ENCODE peak calls at places on chromosomes 7 and 10, in five cellular contexts. One of them, this sample, is unnamed.

GRCh38 chr7:143849785-143850479 is 52.0 kb downstream of the TCAF1 start:
- DNase-seq in posterior vena cava: no peak
- DNase-seq in GDM1: no peak
- DNase-seq in HS-5: no peak
- DNase-seq in NCI-H1092 treated with DMSO at 0.1 percent for 48 hours: no peak
- DNase-seq in this sample: no peak

GRCh38 chr7:16646427-16647081 is 573 bp downstream of the BZW2 start:
- DNase-seq in NCI-H1092 treated with DMSO at 0.1 percent for 48 hours: peak
- DNase-seq in GDM1: no peak
- DNase-seq in posterior vena cava: no peak
- DNase-seq in HS-5: peak
- DNase-seq in this sample: no peak

GRCh38 chr7:7175075-7175695 is 7.2 kb upstream of the C1GALT1 start:
- DNase-seq in GDM1: no peak
- DNase-seq in NCI-H1092 treated with DMSO at 0.1 percent for 48 hours: no peak
- DNase-seq in HS-5: no peak
- DNase-seq in posterior vena cava: no peak
- DNase-seq in this sample: no peak

GRCh38 chr10:331186-331585 is 195.9 kb downstream of the ZMYND11 start:
- DNase-seq in GDM1: no peak
- DNase-seq in posterior vena cava: no peak
- DNase-seq in HS-5: no peak
- DNase-seq in NCI-H1092 treated with DMSO at 0.1 percent for 48 hours: no peak
- DNase-seq in this sample: no peak

GRCh38 chr7:6221340-6222319 is 50.8 kb downstream of the CYTH3 start:
- DNase-seq in NCI-H1092 treated with DMSO at 0.1 percent for 48 hours: no peak
- DNase-seq in posterior vena cava: no peak
- DNase-seq in HS-5: peak
- DNase-seq in GDM1: no peak
- DNase-seq in this sample: no peak

GRCh38 chr7:66307591-66308215 is 102.6 kb downstream of the TPST1 start:
- DNase-seq in GDM1: no peak
- DNase-seq in NCI-H1092 treated with DMSO at 0.1 percent for 48 hours: no peak
- DNase-seq in posterior vena cava: no peak
- DNase-seq in HS-5: no peak
- DNase-seq in this sample: no peak

GRCh38 chr10:75926763-75927162 is 495.3 kb downstream of the LRMDA start:
- DNase-seq in HS-5: no peak
- DNase-seq in GDM1: no peak
- DNase-seq in posterior vena cava: peak
- DNase-seq in NCI-H1092 treated with DMSO at 0.1 percent for 48 hours: no peak
- DNase-seq in this sample: no peak

GRCh38 chr10:27542812-27543211 is 38.7 kb downstream of the RAB18 start:
- DNase-seq in GDM1: no peak
- DNase-seq in posterior vena cava: no peak
- DNase-seq in HS-5: no peak
- DNase-seq in NCI-H1092 treated with DMSO at 0.1 percent for 48 hours: no peak
- DNase-seq in this sample: peak

GRCh38 chr10:107415446-107415845 is 250.9 kb upstream of the SORCS1 start:
- DNase-seq in posterior vena cava: no peak
- DNase-seq in NCI-H1092 treated with DMSO at 0.1 percent for 48 hours: no peak
- DNase-seq in HS-5: no peak
- DNase-seq in GDM1: no peak
- DNase-seq in this sample: no peak

GRCh38 chr10:109732254-109732653 is 191.1 kb downstream of the XPNPEP1 start:
- DNase-seq in NCI-H1092 treated with DMSO at 0.1 percent for 48 hours: no peak
- DNase-seq in HS-5: no peak
- DNase-seq in posterior vena cava: no peak
- DNase-seq in GDM1: no peak
- DNase-seq in this sample: no peak

GRCh38 chr10:104638861-104639594 is 2.1 kb upstream of the SORCS3 start:
- DNase-seq in posterior vena cava: no peak
- DNase-seq in HS-5: no peak
- DNase-seq in GDM1: no peak
- DNase-seq in NCI-H1092 treated with DMSO at 0.1 percent for 48 hours: no peak
- DNase-seq in this sample: no peak

GRCh38 chr7:136046548-136046947 is 69.4 kb upstream of the MTPN start:
- DNase-seq in HS-5: no peak
- DNase-seq in GDM1: no peak
- DNase-seq in NCI-H1092 treated with DMSO at 0.1 percent for 48 hours: no peak
- DNase-seq in posterior vena cava: no peak
- DNase-seq in this sample: no peak

GRCh38 chr7:98779800-98780199 is 90.0 kb downstream of the TMEM130 start:
- DNase-seq in NCI-H1092 treated with DMSO at 0.1 percent for 48 hours: no peak
- DNase-seq in posterior vena cava: no peak
- DNase-seq in GDM1: no peak
- DNase-seq in HS-5: no peak
- DNase-seq in this sample: no peak

GRCh38 chr10:79562135-79562756 is 2.0 kb upstream of the SFTPA2 start:
- DNase-seq in GDM1: no peak
- DNase-seq in posterior vena cava: peak
- DNase-seq in NCI-H1092 treated with DMSO at 0.1 percent for 48 hours: peak
- DNase-seq in HS-5: peak
- DNase-seq in this sample: peak

GRCh38 chr10:34254596-34254995 is 560.5 kb downstream of the PARD3 start:
- DNase-seq in posterior vena cava: no peak
- DNase-seq in NCI-H1092 treated with DMSO at 0.1 percent for 48 hours: no peak
- DNase-seq in HS-5: peak
- DNase-seq in GDM1: peak
- DNase-seq in this sample: no peak

GRCh38 chr10:61845950-61846268 is 55.6 kb upstream of the ARID5B start:
- DNase-seq in posterior vena cava: no peak
- DNase-seq in HS-5: no peak
- DNase-seq in NCI-H1092 treated with DMSO at 0.1 percent for 48 hours: no peak
- DNase-seq in GDM1: no peak
- DNase-seq in this sample: no peak

GRCh38 chr10:34766256-34766580 is 48.9 kb downstream of the PARD3 start:
- DNase-seq in GDM1: no peak
- DNase-seq in NCI-H1092 treated with DMSO at 0.1 percent for 48 hours: peak
- DNase-seq in HS-5: no peak
- DNase-seq in posterior vena cava: no peak
- DNase-seq in this sample: no peak

GRCh38 chr10:37754538-37755323 is 102.7 kb downstream of the ZNF248 start:
- DNase-seq in posterior vena cava: no peak
- DNase-seq in HS-5: no peak
- DNase-seq in GDM1: peak
- DNase-seq in NCI-H1092 treated with DMSO at 0.1 percent for 48 hours: peak
- DNase-seq in this sample: no peak

GRCh38 chr7:118872568-118872967 is 648.1 kb downstream of the ANKRD7 start:
- DNase-seq in GDM1: no peak
- DNase-seq in NCI-H1092 treated with DMSO at 0.1 percent for 48 hours: peak
- DNase-seq in HS-5: no peak
- DNase-seq in posterior vena cava: no peak
- DNase-seq in this sample: no peak

GRCh38 chr10:68105820-68106219 is 3.5 kb upstream of the MYPN start:
- DNase-seq in GDM1: no peak
- DNase-seq in posterior vena cava: no peak
- DNase-seq in NCI-H1092 treated with DMSO at 0.1 percent for 48 hours: no peak
- DNase-seq in HS-5: no peak
- DNase-seq in this sample: no peak

GRCh38 chr10:51137741-51138529 is 63.6 kb downstream of the PRKG1 start:
- DNase-seq in posterior vena cava: no peak
- DNase-seq in NCI-H1092 treated with DMSO at 0.1 percent for 48 hours: no peak
- DNase-seq in HS-5: peak
- DNase-seq in GDM1: no peak
- DNase-seq in this sample: no peak

GRCh38 chr10:58107506-58107905 is 160.2 kb downstream of the IPMK start:
- DNase-seq in posterior vena cava: no peak
- DNase-seq in NCI-H1092 treated with DMSO at 0.1 percent for 48 hours: no peak
- DNase-seq in HS-5: peak
- DNase-seq in GDM1: no peak
- DNase-seq in this sample: peak

GRCh38 chr10:132878730-132879407 is 63.5 kb downstream of the CFAP46 start:
- DNase-seq in HS-5: no peak
- DNase-seq in GDM1: no peak
- DNase-seq in posterior vena cava: peak
- DNase-seq in NCI-H1092 treated with DMSO at 0.1 percent for 48 hours: no peak
- DNase-seq in this sample: no peak

GRCh38 chr7:80467069-80467468 is 44.8 kb downstream of the GNAT3 start:
- DNase-seq in HS-5: no peak
- DNase-seq in NCI-H1092 treated with DMSO at 0.1 percent for 48 hours: peak
- DNase-seq in GDM1: no peak
- DNase-seq in posterior vena cava: no peak
- DNase-seq in this sample: no peak

GRCh38 chr10:43376046-43376635 is 4.7 kb downstream of the FXYD4 start:
- DNase-seq in posterior vena cava: peak
- DNase-seq in GDM1: no peak
- DNase-seq in HS-5: no peak
- DNase-seq in NCI-H1092 treated with DMSO at 0.1 percent for 48 hours: no peak
- DNase-seq in this sample: no peak

GRCh38 chr7:151017953-151018420 is 6.3 kb downstream of the ATG9B start:
- DNase-seq in GDM1: peak
- DNase-seq in posterior vena cava: peak
- DNase-seq in HS-5: no peak
- DNase-seq in NCI-H1092 treated with DMSO at 0.1 percent for 48 hours: peak
- DNase-seq in this sample: no peak

GRCh38 chr7:81632418-81632817 is 137.4 kb downstream of the HGF start:
- DNase-seq in HS-5: no peak
- DNase-seq in posterior vena cava: no peak
- DNase-seq in GDM1: no peak
- DNase-seq in NCI-H1092 treated with DMSO at 0.1 percent for 48 hours: no peak
- DNase-seq in this sample: no peak

GRCh38 chr7:2037301-2037804 is 195.4 kb downstream of the MAD1L1 start:
- DNase-seq in NCI-H1092 treated with DMSO at 0.1 percent for 48 hours: no peak
- DNase-seq in GDM1: no peak
- DNase-seq in posterior vena cava: peak
- DNase-seq in HS-5: no peak
- DNase-seq in this sample: no peak

GRCh38 chr7:91780526-91780925 is 100.0 kb downstream of the MTERF1 start:
- DNase-seq in posterior vena cava: no peak
- DNase-seq in HS-5: no peak
- DNase-seq in GDM1: no peak
- DNase-seq in NCI-H1092 treated with DMSO at 0.1 percent for 48 hours: no peak
- DNase-seq in this sample: no peak

GRCh38 chr10:19250542-19250941 is 201.9 kb downstream of the MALRD1 start:
- DNase-seq in NCI-H1092 treated with DMSO at 0.1 percent for 48 hours: no peak
- DNase-seq in GDM1: no peak
- DNase-seq in posterior vena cava: no peak
- DNase-seq in HS-5: peak
- DNase-seq in this sample: no peak

GRCh38 chr7:106054971-106055370 is 57.1 kb downstream of the SYPL1 start:
- DNase-seq in posterior vena cava: peak
- DNase-seq in NCI-H1092 treated with DMSO at 0.1 percent for 48 hours: no peak
- DNase-seq in GDM1: no peak
- DNase-seq in HS-5: no peak
- DNase-seq in this sample: no peak

GRCh38 chr7:129610709-129611245 is 743 bp upstream of the NRF1 start:
- DNase-seq in NCI-H1092 treated with DMSO at 0.1 percent for 48 hours: no peak
- DNase-seq in GDM1: no peak
- DNase-seq in HS-5: no peak
- DNase-seq in posterior vena cava: no peak
- DNase-seq in this sample: no peak

GRCh38 chr10:13390604-13391522 is 42.8 kb upstream of the SEPHS1 start:
- DNase-seq in GDM1: peak
- DNase-seq in NCI-H1092 treated with DMSO at 0.1 percent for 48 hours: no peak
- DNase-seq in HS-5: no peak
- DNase-seq in posterior vena cava: peak
- DNase-seq in this sample: no peak

GRCh38 chr7:105269397-105269796 is 119.3 kb downstream of the SRPK2 start:
- DNase-seq in GDM1: no peak
- DNase-seq in NCI-H1092 treated with DMSO at 0.1 percent for 48 hours: peak
- DNase-seq in posterior vena cava: no peak
- DNase-seq in HS-5: peak
- DNase-seq in this sample: no peak

GRCh38 chr7:88775838-88776237 is 16.3 kb downstream of the ZNF804B start:
- DNase-seq in NCI-H1092 treated with DMSO at 0.1 percent for 48 hours: no peak
- DNase-seq in posterior vena cava: no peak
- DNase-seq in GDM1: no peak
- DNase-seq in HS-5: no peak
- DNase-seq in this sample: no peak

GRCh38 chr10:133279266-133279960 is 2.7 kb upstream of the ADAM8 start:
- DNase-seq in NCI-H1092 treated with DMSO at 0.1 percent for 48 hours: no peak
- DNase-seq in posterior vena cava: no peak
- DNase-seq in GDM1: no peak
- DNase-seq in HS-5: no peak
- DNase-seq in this sample: no peak

This sample was measured in AG04449.